ENCODE peak calls at places on chromosomes 13 and 19, in ten cellular contexts. K, C, P, Z, J, Q, A, H, F and B are unnamed samples.

GRCh38 chr13:77919351-77920294 is 992 bp upstream of the EDNRB start:
- DNase-seq in K (no peak), C (peak; percentile 61), P (peak; percentile 64), Z (peak; percentile 70), J (no peak), Q (no peak), A (no peak), H (no peak), F (peak; percentile 14), B (peak; percentile 39)

GRCh38 chr19:369256-369655 is 24.7 kb upstream of the MIER2 start:
- DNase-seq in K (no peak), C (no peak), P (no peak), Z (no peak), J (no peak), Q (no peak), A (no peak), H (no peak), F (no peak), B (no peak)

GRCh38 chr19:39448271-39448670 is 2.9 kb downstream of the SUPT5H start:
- DNase-seq in K (no peak), C (no peak), P (no peak), Z (no peak), J (no peak), Q (no peak), A (no peak), H (no peak), F (peak; percentile 54), B (no peak)

GRCh38 chr13:75073791-75074190 is 408.2 kb downstream of the TBC1D4 start:
- DNase-seq in K (no peak), C (no peak), P (no peak), Z (no peak), J (no peak), Q (no peak), A (no peak), H (no peak), F (no peak), B (no peak)

GRCh38 chr19:54388001-54388802 is 23.5 kb upstream of the LAIR1 start:
- DNase-seq in K (peak; percentile 33), C (peak; percentile 24), P (peak; percentile 23), Z (peak; percentile 26), J (no peak), Q (no peak), A (no peak), H (no peak), F (no peak), B (no peak)

GRCh38 chr13:101868585-101869469 is 416.4 kb downstream of the ITGBL1 start:
- DNase-seq in K (no peak), C (no peak), P (peak; percentile 19), Z (no peak), J (no peak), Q (no peak), A (no peak), H (no peak), F (no peak), B (no peak)

GRCh38 chr19:49243726-49244125 is 81.3 kb downstream of the SLC6A16 start:
- DNase-seq in K (no peak), C (no peak), P (no peak), Z (no peak), J (no peak), Q (no peak), A (no peak), H (no peak), F (no peak), B (no peak)

GRCh38 chr13:29991343-29991742 is 140.9 kb upstream of the UBL3 start:
- DNase-seq in K (no peak), C (no peak), P (no peak), Z (no peak), J (peak; percentile 82), Q (no peak), A (no peak), H (no peak), F (peak; percentile 87), B (no peak)

GRCh38 chr13:77697208-77698103 is at the start of gene SLAIN1:
- DNase-seq in K (peak; percentile 85), C (peak; percentile 90), P (peak; percentile 79), Z (peak; percentile 93), J (no peak), Q (peak; percentile 42), A (peak; percentile 43), H (peak; percentile 76), F (peak; percentile 16), B (peak; percentile 80)

GRCh38 chr19:12772323-12772722 is 3.0 kb downstream of the HOOK2 start:
- DNase-seq in K (no peak), C (no peak), P (peak; percentile 78), Z (no peak), J (no peak), Q (no peak), A (no peak), H (no peak), F (no peak), B (no peak)

GRCh38 chr13:95553614-95554385 is 1.3 kb downstream of the CLDN10 start:
- DNase-seq in K (no peak), C (peak; percentile 46), P (no peak), Z (peak; percentile 23), J (no peak), Q (no peak), A (no peak), H (no peak), F (no peak), B (no peak)

GRCh38 chr19:30719991-30720329 is 347.8 kb downstream of the ZNF536 start:
- DNase-seq in K (no peak), C (peak; percentile 20), P (no peak), Z (peak; percentile 42), J (no peak), Q (no peak), A (no peak), H (no peak), F (no peak), B (no peak)

GRCh38 chr19:23528376-23528775 is 133.1 kb upstream of the ZNF91 start:
- DNase-seq in K (no peak), C (no peak), P (no peak), Z (no peak), J (no peak), Q (no peak), A (no peak), H (no peak), F (no peak), B (no peak)

GRCh38 chr19:53388904-53389303 is 6.0 kb upstream of the ZNF765 start:
- DNase-seq in K (no peak), C (no peak), P (no peak), Z (no peak), J (no peak), Q (no peak), A (no peak), H (no peak), F (no peak), B (no peak)

GRCh38 chr19:51948979-51949378 is 21.7 kb downstream of the ZNF613 start:
- DNase-seq in K (no peak), C (peak; percentile 15), P (peak; percentile 18), Z (no peak), J (no peak), Q (no peak), A (no peak), H (no peak), F (peak; percentile 16), B (no peak)

GRCh38 chr13:44969858-44970484 is 19.3 kb downstream of the NUFIP1 start:
- DNase-seq in K (no peak), C (no peak), P (no peak), Z (peak; percentile 55), J (no peak), Q (no peak), A (no peak), H (no peak), F (peak; percentile 52), B (no peak)

GRCh38 chr19:35458821-35459391 is 10.8 kb downstream of the FFAR2 start:
- DNase-seq in K (no peak), C (no peak), P (no peak), Z (no peak), J (no peak), Q (no peak), A (no peak), H (no peak), F (no peak), B (no peak)

GRCh38 chr19:1087813-1088418 is 7.3 kb downstream of the POLR2E start:
- DNase-seq in K (peak; percentile 62), C (no peak), P (peak; percentile 71), Z (no peak), J (no peak), Q (no peak), A (no peak), H (no peak), F (no peak), B (no peak)

GRCh38 chr13:82717249-82717648 is 1165.0 kb downstream of the SLITRK1 start:
- DNase-seq in K (no peak), C (no peak), P (no peak), Z (no peak), J (no peak), Q (peak; percentile 93), A (no peak), H (no peak), F (peak; percentile 59), B (no peak)

GRCh38 chr13:34521166-34521565 is 420.9 kb upstream of the NBEA start:
- DNase-seq in K (no peak), C (no peak), P (no peak), Z (no peak), J (no peak), Q (no peak), A (no peak), H (no peak), F (no peak), B (no peak)

GRCh38 chr13:79108914-79109643 is 297.0 kb downstream of the RBM26 start:
- DNase-seq in K (no peak), C (no peak), P (no peak), Z (no peak), J (no peak), Q (no peak), A (no peak), H (no peak), F (no peak), B (no peak)

GRCh38 chr13:95607363-95607762 is 37.1 kb downstream of the DZIP1 start:
- DNase-seq in K (no peak), C (no peak), P (no peak), Z (no peak), J (no peak), Q (peak; percentile 14), A (no peak), H (no peak), F (peak; percentile 47), B (no peak)